ENCODE peak calls at places on chromosomes 2 and 18, in five cellular contexts. X, N, A, J and C are unnamed samples.

GRCh38 chr2:239181074-239181581 is 219.7 kb downstream of the HDAC4 start:
- DNase-seq in X (no peak), A (no peak), N (no peak), J (no peak), C (no peak)

GRCh38 chr2:208134928-208135586 is 5.4 kb upstream of the CRYGC start:
- DNase-seq in X (no peak), A (no peak), N (no peak), J (no peak), C (no peak)

GRCh38 chr2:9554841-9555337 is 741 bp downstream of the ADAM17 start:
- DNase-seq in J (peak), X (no peak), A (no peak), N (peak), C (no peak)

GRCh38 chr18:57437782-57438668 is 2.9 kb downstream of the ONECUT2 start:
- DNase-seq in X (peak), J (no peak), A (no peak), N (peak), C (peak)

GRCh38 chr2:167509585-167509984 is 621.3 kb downstream of the XIRP2 start:
- DNase-seq in A (peak), X (peak), J (peak), N (peak), C (peak)

GRCh38 chr2:118738524-118739308 is 108.7 kb downstream of the EN1 start:
- DNase-seq in J (peak), N (peak), X (peak), A (no peak), C (no peak)

GRCh38 chr2:239950144-239950920 is 74.8 kb downstream of the NDUFA10 start:
- DNase-seq in X (no peak), A (no peak), N (no peak), J (no peak), C (no peak)

GRCh38 chr2:35199298-35199697 is 1156.3 kb upstream of the CRIM1 start:
- DNase-seq in N (no peak), A (no peak), J (no peak), X (no peak), C (no peak)

GRCh38 chr2:62794791-62795190 is 89.3 kb downstream of the EHBP1 start:
- DNase-seq in J (no peak), A (no peak), N (peak), X (no peak), C (no peak)

GRCh38 chr2:132559326-132559725 is 110.7 kb downstream of the LYPD1 start:
- DNase-seq in J (no peak), X (no peak), N (no peak), A (no peak), C (no peak)

GRCh38 chr2:18545384-18545783 is 15.1 kb downstream of the RDH14 start:
- DNase-seq in J (peak), X (no peak), N (peak), A (no peak), C (no peak)

GRCh38 chr2:156333951-156334495 is 1.5 kb upstream of the NR4A2 start:
- DNase-seq in J (no peak), N (peak), A (no peak), X (peak), C (peak)

GRCh38 chr2:38267270-38267925 is 109.7 kb downstream of the ATL2 start:
- DNase-seq in J (no peak), X (no peak), A (no peak), N (no peak), C (no peak)

DNA sequence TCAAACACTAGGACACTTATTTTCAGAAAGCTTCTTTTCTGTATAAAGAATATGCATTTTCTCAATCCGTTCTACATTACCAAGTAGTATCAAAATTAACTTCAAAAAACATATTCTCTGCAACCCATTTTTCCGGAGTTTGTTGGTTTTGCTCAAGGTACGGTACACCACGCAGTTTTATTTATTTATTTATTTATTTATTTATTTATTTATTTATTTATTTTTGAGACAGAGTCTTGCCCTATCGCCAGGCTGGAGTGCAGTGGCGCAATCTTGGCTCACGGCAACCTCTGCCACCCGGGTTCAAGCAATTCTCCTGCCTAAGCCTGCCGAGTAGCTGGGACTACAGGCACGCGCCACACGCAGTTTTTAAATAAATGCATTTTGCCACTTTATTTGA is 900.3 kb downstream of the CBLN2 start:
- DNase-seq in X (no peak), A (no peak), J (no peak), N (no peak), C (no peak)
- H3K23ac ChIP-seq in X (no peak), A (no peak), J (no peak), N (no peak), C (no peak)

DNA sequence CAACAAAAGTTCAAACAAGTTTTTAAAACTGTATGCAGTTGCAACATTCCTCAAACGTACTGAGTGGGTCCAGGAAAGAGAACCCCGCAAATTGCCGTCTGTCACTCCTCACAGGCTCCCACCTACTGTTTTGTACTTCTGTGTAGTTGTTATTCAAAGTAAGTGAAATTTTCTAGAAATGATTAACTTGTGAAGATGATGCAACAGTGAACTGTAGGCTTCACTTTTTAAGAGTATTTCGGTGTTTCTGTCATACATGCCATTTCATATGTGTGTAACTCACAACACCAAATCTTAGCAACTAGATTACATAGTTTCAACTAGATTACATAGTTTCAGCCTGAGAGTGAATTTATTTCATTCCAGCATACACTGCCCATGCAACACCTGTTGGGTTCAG is 226.0 kb upstream of the TANK start:
- DNase-seq in X (no peak), J (no peak), N (peak), A (no peak), C (no peak)
- H2BK120ac ChIP-seq in X (no peak), J (no peak), N (no peak), A (no peak), C (no peak)

GRCh38 chr2:197101519-197101918 is 175.0 kb upstream of the PGAP1 start:
- DNase-seq in X (no peak), N (no peak), A (no peak), J (no peak), C (no peak)

GRCh38 chr2:197102202-197102601 is 175.7 kb upstream of the PGAP1 start:
- DNase-seq in J (no peak), A (no peak), N (no peak), X (no peak), C (no peak)

GRCh38 chr2:197097578-197098366 is 171.3 kb upstream of the PGAP1 start:
- DNase-seq in X (no peak), N (peak), J (peak), A (no peak), C (no peak)

GRCh38 chr2:197092431-197092830 is 165.9 kb upstream of the PGAP1 start:
- DNase-seq in J (peak), X (no peak), N (peak), A (no peak), C (no peak)

GRCh38 chr2:197096649-197097048 is 170.1 kb upstream of the PGAP1 start:
- DNase-seq in N (no peak), A (no peak), J (no peak), X (no peak), C (no peak)
- H4K91ac ChIP-seq in N (no peak), A (no peak), J (peak), X (no peak), C (no peak)

GRCh38 chr18:58559427-58560186 is 69.3 kb downstream of the ALPK2 start:
- DNase-seq in J (peak), X (no peak), A (no peak), N (peak), C (no peak)

GRCh38 chr18:58567453-58568196 is 61.3 kb downstream of the ALPK2 start:
- DNase-seq in N (peak), J (peak), A (no peak), X (no peak), C (no peak)

GRCh38 chr18:58562146-58562998 is 66.5 kb downstream of the ALPK2 start:
- DNase-seq in J (no peak), A (no peak), X (no peak), N (peak), C (no peak)

GRCh38 chr18:58565021-58565420 is 63.9 kb downstream of the ALPK2 start:
- DNase-seq in X (no peak), N (no peak), A (no peak), J (no peak), C (no peak)

DNA sequence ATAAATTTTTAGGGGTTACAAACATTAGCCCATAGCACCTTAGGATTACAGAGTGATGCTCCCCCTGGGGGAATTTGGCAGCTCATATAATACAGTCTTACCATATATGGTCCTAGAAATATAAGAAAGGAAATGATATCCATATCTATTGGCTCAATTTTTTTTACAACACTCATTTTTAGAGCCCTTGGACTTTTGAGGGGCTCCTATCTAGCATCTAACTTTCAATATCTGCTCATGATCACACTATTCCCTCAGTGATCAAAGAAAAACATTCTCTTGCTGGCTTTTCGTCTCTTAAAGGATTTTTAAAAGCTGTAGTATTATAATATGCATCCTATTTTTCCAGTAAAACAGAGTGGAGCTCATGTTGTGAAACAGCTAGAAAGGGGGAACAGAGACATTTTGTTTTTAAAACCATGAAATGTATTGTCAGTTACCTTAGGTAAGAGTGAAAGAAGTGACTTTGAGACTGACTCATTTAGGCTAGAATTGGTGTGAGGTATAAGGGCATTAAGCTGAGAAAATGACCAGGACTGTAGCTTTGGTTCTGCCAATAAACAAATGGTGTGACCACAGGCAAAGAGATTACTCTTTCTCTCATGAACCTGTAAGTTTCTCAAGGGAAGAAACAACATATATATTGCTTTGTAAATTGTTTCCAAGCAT is 65.8 kb downstream of the ALPK2 start:
- DNase-seq in A (no peak), J (no peak), X (no peak), N (no peak), C (no peak)
- H3K23ac ChIP-seq in A (no peak), J (no peak), X (no peak), N (no peak), C (no peak)